ENCODE peak calls at places on chromosomes 4 and X, in nine cellular contexts. One of them, this sample, is unnamed.

GRCh38 chrX:153885968-153886903 is at the start of gene L1CAM:
- DNase-seq in bronchial epithelial cell: no peak
- DNase-seq in substantia nigra: no peak
- DNase-seq in stimulated activated CD4-positive, alpha-beta T cell treated with anti-CD3 and anti-CD28 coated beads, TNF-alpha, amount 100 ng/mL, for 48 hours: no peak
- DNase-seq in hypothalamus: no peak
- DNase-seq in gastrocnemius medialis: no peak
- DNase-seq in WERI-Rb-1: no peak
- DNase-seq in cardiac muscle cell: no peak
- DNase-seq in stomach: no peak
- DNase-seq in this sample: no peak

GRCh38 chrX:19682712-19683331 is 167.5 kb upstream of the MAP3K15 start:
- DNase-seq in stimulated activated CD4-positive, alpha-beta T cell treated with anti-CD3 and anti-CD28 coated beads, TNF-alpha, amount 100 ng/mL, for 48 hours: peak; percentile 37
- DNase-seq in hypothalamus: peak; percentile 37
- DNase-seq in substantia nigra: no peak
- DNase-seq in cardiac muscle cell: peak; percentile 95
- DNase-seq in gastrocnemius medialis: peak; percentile 8
- DNase-seq in WERI-Rb-1: no peak
- DNase-seq in stomach: peak; percentile 55
- DNase-seq in bronchial epithelial cell: peak; percentile 56
- DNase-seq in this sample: no peak

GRCh38 chr4:39576268-39576667 is 49.0 kb upstream of the UGDH start:
- DNase-seq in hypothalamus: no peak
- DNase-seq in stomach: no peak
- DNase-seq in gastrocnemius medialis: no peak
- DNase-seq in substantia nigra: no peak
- DNase-seq in bronchial epithelial cell: no peak
- DNase-seq in cardiac muscle cell: no peak
- DNase-seq in WERI-Rb-1: no peak
- DNase-seq in stimulated activated CD4-positive, alpha-beta T cell treated with anti-CD3 and anti-CD28 coated beads, TNF-alpha, amount 100 ng/mL, for 48 hours: no peak
- DNase-seq in this sample: no peak

GRCh38 chrX:132463411-132463810 is 25.4 kb downstream of the MBNL3 start:
- DNase-seq in gastrocnemius medialis: no peak
- DNase-seq in substantia nigra: no peak
- DNase-seq in WERI-Rb-1: peak; percentile 12
- DNase-seq in bronchial epithelial cell: no peak
- DNase-seq in cardiac muscle cell: no peak
- DNase-seq in stomach: no peak
- DNase-seq in hypothalamus: no peak
- DNase-seq in stimulated activated CD4-positive, alpha-beta T cell treated with anti-CD3 and anti-CD28 coated beads, TNF-alpha, amount 100 ng/mL, for 48 hours: no peak
- DNase-seq in this sample: no peak

GRCh38 chr4:139685180-139685579 is 19.6 kb downstream of the MGST2 start:
- DNase-seq in stimulated activated CD4-positive, alpha-beta T cell treated with anti-CD3 and anti-CD28 coated beads, TNF-alpha, amount 100 ng/mL, for 48 hours: no peak
- DNase-seq in bronchial epithelial cell: no peak
- DNase-seq in stomach: no peak
- DNase-seq in cardiac muscle cell: no peak
- DNase-seq in gastrocnemius medialis: no peak
- DNase-seq in WERI-Rb-1: no peak
- DNase-seq in hypothalamus: no peak
- DNase-seq in substantia nigra: no peak
- DNase-seq in this sample: no peak

GRCh38 chrX:100648601-100649417 is 4.8 kb downstream of the SRPX2 start:
- DNase-seq in substantia nigra: no peak
- DNase-seq in WERI-Rb-1: no peak
- DNase-seq in gastrocnemius medialis: peak; percentile 2
- DNase-seq in bronchial epithelial cell: peak; percentile 54
- DNase-seq in cardiac muscle cell: peak; percentile 81
- DNase-seq in stomach: no peak
- DNase-seq in stimulated activated CD4-positive, alpha-beta T cell treated with anti-CD3 and anti-CD28 coated beads, TNF-alpha, amount 100 ng/mL, for 48 hours: no peak
- DNase-seq in hypothalamus: no peak
- DNase-seq in this sample: no peak

GRCh38 chrX:69045616-69046345 is 119.5 kb downstream of the PJA1 start:
- DNase-seq in substantia nigra: no peak
- DNase-seq in gastrocnemius medialis: no peak
- DNase-seq in stimulated activated CD4-positive, alpha-beta T cell treated with anti-CD3 and anti-CD28 coated beads, TNF-alpha, amount 100 ng/mL, for 48 hours: no peak
- DNase-seq in WERI-Rb-1: peak; percentile 14
- DNase-seq in hypothalamus: no peak
- DNase-seq in stomach: no peak
- DNase-seq in bronchial epithelial cell: no peak
- DNase-seq in cardiac muscle cell: no peak
- DNase-seq in this sample: no peak

GRCh38 chrX:3757510-3758025 is 44.1 kb upstream of the PRKX start:
- DNase-seq in hypothalamus: no peak
- DNase-seq in stomach: no peak
- DNase-seq in gastrocnemius medialis: no peak
- DNase-seq in stimulated activated CD4-positive, alpha-beta T cell treated with anti-CD3 and anti-CD28 coated beads, TNF-alpha, amount 100 ng/mL, for 48 hours: no peak
- DNase-seq in WERI-Rb-1: no peak
- DNase-seq in cardiac muscle cell: no peak
- DNase-seq in bronchial epithelial cell: no peak
- DNase-seq in substantia nigra: no peak
- DNase-seq in this sample: no peak

GRCh38 chrX:27057883-27058282 is 405.3 kb downstream of the PPP4R3C start:
- DNase-seq in WERI-Rb-1: no peak
- DNase-seq in hypothalamus: no peak
- DNase-seq in substantia nigra: no peak
- DNase-seq in bronchial epithelial cell: no peak
- DNase-seq in stimulated activated CD4-positive, alpha-beta T cell treated with anti-CD3 and anti-CD28 coated beads, TNF-alpha, amount 100 ng/mL, for 48 hours: no peak
- DNase-seq in gastrocnemius medialis: no peak
- DNase-seq in stomach: no peak
- DNase-seq in cardiac muscle cell: no peak
- DNase-seq in this sample: no peak

GRCh38 chrX:41596586-41596985 is 92.2 kb upstream of the GPR34 start:
- DNase-seq in stimulated activated CD4-positive, alpha-beta T cell treated with anti-CD3 and anti-CD28 coated beads, TNF-alpha, amount 100 ng/mL, for 48 hours: no peak
- DNase-seq in hypothalamus: no peak
- DNase-seq in gastrocnemius medialis: no peak
- DNase-seq in substantia nigra: no peak
- DNase-seq in stomach: no peak
- DNase-seq in WERI-Rb-1: no peak
- DNase-seq in cardiac muscle cell: no peak
- DNase-seq in bronchial epithelial cell: peak; percentile 11
- DNase-seq in this sample: no peak

GRCh38 chrX:12954981-12955380 is 19.9 kb upstream of the TMSB4X start:
- DNase-seq in WERI-Rb-1: no peak
- DNase-seq in substantia nigra: no peak
- DNase-seq in stimulated activated CD4-positive, alpha-beta T cell treated with anti-CD3 and anti-CD28 coated beads, TNF-alpha, amount 100 ng/mL, for 48 hours: no peak
- DNase-seq in stomach: no peak
- DNase-seq in gastrocnemius medialis: no peak
- DNase-seq in bronchial epithelial cell: no peak
- DNase-seq in hypothalamus: no peak
- DNase-seq in cardiac muscle cell: no peak
- DNase-seq in this sample: no peak

GRCh38 chr4:857461-857860 is 31.5 kb upstream of the CPLX1 start:
- DNase-seq in stimulated activated CD4-positive, alpha-beta T cell treated with anti-CD3 and anti-CD28 coated beads, TNF-alpha, amount 100 ng/mL, for 48 hours: no peak
- DNase-seq in gastrocnemius medialis: no peak
- DNase-seq in stomach: no peak
- DNase-seq in hypothalamus: no peak
- DNase-seq in bronchial epithelial cell: no peak
- DNase-seq in WERI-Rb-1: no peak
- DNase-seq in substantia nigra: no peak
- DNase-seq in cardiac muscle cell: no peak
- DNase-seq in this sample: no peak

GRCh38 chr4:157994863-157995262 is 178.0 kb downstream of the GASK1B start:
- DNase-seq in stimulated activated CD4-positive, alpha-beta T cell treated with anti-CD3 and anti-CD28 coated beads, TNF-alpha, amount 100 ng/mL, for 48 hours: no peak
- DNase-seq in substantia nigra: no peak
- DNase-seq in gastrocnemius medialis: no peak
- DNase-seq in stomach: no peak
- DNase-seq in WERI-Rb-1: no peak
- DNase-seq in cardiac muscle cell: peak; percentile 42
- DNase-seq in hypothalamus: no peak
- DNase-seq in bronchial epithelial cell: peak; percentile 62
- DNase-seq in this sample: no peak

GRCh38 chr4:24419147-24420034 is 165.0 kb downstream of the DHX15 start:
- DNase-seq in substantia nigra: peak; percentile 15
- DNase-seq in hypothalamus: peak; percentile 69
- DNase-seq in stimulated activated CD4-positive, alpha-beta T cell treated with anti-CD3 and anti-CD28 coated beads, TNF-alpha, amount 100 ng/mL, for 48 hours: peak; percentile 46
- DNase-seq in stomach: peak; percentile 84
- DNase-seq in WERI-Rb-1: peak; percentile 78
- DNase-seq in bronchial epithelial cell: peak; percentile 59
- DNase-seq in gastrocnemius medialis: peak; percentile 40
- DNase-seq in cardiac muscle cell: peak; percentile 78
- DNase-seq in this sample: no peak

GRCh38 chr4:13298655-13299054 is 185.5 kb downstream of the RAB28 start:
- DNase-seq in WERI-Rb-1: no peak
- DNase-seq in cardiac muscle cell: no peak
- DNase-seq in bronchial epithelial cell: no peak
- DNase-seq in stomach: no peak
- DNase-seq in substantia nigra: no peak
- DNase-seq in gastrocnemius medialis: no peak
- DNase-seq in stimulated activated CD4-positive, alpha-beta T cell treated with anti-CD3 and anti-CD28 coated beads, TNF-alpha, amount 100 ng/mL, for 48 hours: no peak
- DNase-seq in hypothalamus: no peak
- DNase-seq in this sample: no peak

GRCh38 chr4:80365928-80366327 is 30.4 kb downstream of the CFAP299 start:
- DNase-seq in bronchial epithelial cell: peak; percentile 58
- DNase-seq in WERI-Rb-1: peak; percentile 62
- DNase-seq in gastrocnemius medialis: peak; percentile 40
- DNase-seq in hypothalamus: no peak
- DNase-seq in cardiac muscle cell: peak; percentile 68
- DNase-seq in stomach: peak; percentile 54
- DNase-seq in substantia nigra: no peak
- DNase-seq in stimulated activated CD4-positive, alpha-beta T cell treated with anti-CD3 and anti-CD28 coated beads, TNF-alpha, amount 100 ng/mL, for 48 hours: peak; percentile 27
- DNase-seq in this sample: no peak

GRCh38 chr4:39714171-39714570 is 16.2 kb downstream of the UBE2K start:
- DNase-seq in substantia nigra: no peak
- DNase-seq in stomach: no peak
- DNase-seq in stimulated activated CD4-positive, alpha-beta T cell treated with anti-CD3 and anti-CD28 coated beads, TNF-alpha, amount 100 ng/mL, for 48 hours: no peak
- DNase-seq in gastrocnemius medialis: no peak
- DNase-seq in hypothalamus: no peak
- DNase-seq in bronchial epithelial cell: no peak
- DNase-seq in WERI-Rb-1: no peak
- DNase-seq in cardiac muscle cell: no peak
- DNase-seq in this sample: no peak

GRCh38 chr4:185383451-185383850 is 12.3 kb downstream of the LRP2BP start:
- DNase-seq in cardiac muscle cell: no peak
- DNase-seq in hypothalamus: no peak
- DNase-seq in gastrocnemius medialis: no peak
- DNase-seq in stomach: peak; percentile 78
- DNase-seq in bronchial epithelial cell: peak; percentile 77
- DNase-seq in stimulated activated CD4-positive, alpha-beta T cell treated with anti-CD3 and anti-CD28 coated beads, TNF-alpha, amount 100 ng/mL, for 48 hours: no peak
- DNase-seq in substantia nigra: no peak
- DNase-seq in WERI-Rb-1: no peak
- DNase-seq in this sample: no peak